ENCODE peak calls at places on chromosomes 12 and 14, in four cellular contexts. J, N, K and P are unnamed samples.

GRCh38 chr12:44842669-44843068 is 33.4 kb downstream of the NELL2 start:
- DNase-seq in J (no peak), K (no peak), N (no peak), P (no peak)

GRCh38 chr12:132352896-132353800 is 23.8 kb upstream of the GALNT9 start:
- DNase-seq in J (peak; percentile 43), K (no peak), N (no peak), P (no peak)

GRCh38 chr14:70662080-70662479 is 20.4 kb downstream of the TTC9 start:
- DNase-seq in K (no peak), J (no peak), N (no peak), P (no peak)

GRCh38 chr14:35406811-35407630 is 2.5 kb upstream of the NFKBIA start:
- DNase-seq in N (no peak), J (no peak), K (peak; percentile 59), P (no peak)

GRCh38 chr14:32564591-32564990 is 235.5 kb downstream of the AKAP6 start:
- DNase-seq in K (peak; percentile 47), J (no peak), N (no peak), P (no peak)

GRCh38 chr12:48999371-49000131 is at the start of gene DDN:
- DNase-seq in K (peak; percentile 52), J (peak; percentile 59), N (peak; percentile 32), P (peak; percentile 76)

GRCh38 chr14:89813485-89814080 is 140.9 kb downstream of the EFCAB11 start:
- DNase-seq in N (no peak), J (no peak), K (peak; percentile 99), P (no peak)

GRCh38 chr12:84913151-84913550 is 552 bp upstream of the SLC6A15 start:
- DNase-seq in N (no peak), J (no peak), K (peak; percentile 1), P (no peak)

GRCh38 chr12:53402871-53403270 is 20.8 kb upstream of the AMHR2 start:
- DNase-seq in K (no peak), N (no peak), J (no peak), P (no peak)

GRCh38 chr12:12705833-12706520 is 10.0 kb upstream of the GPR19 start:
- DNase-seq in K (no peak), N (peak; percentile 81), J (no peak), P (no peak)

GRCh38 chr12:104282109-104282508 is 21.4 kb upstream of the EID3 start:
- DNase-seq in K (peak; percentile 73), J (no peak), N (no peak), P (no peak)

GRCh38 chr12:21330682-21331253 is 3.9 kb downstream of the SLCO1A2 start:
- DNase-seq in N (no peak), J (no peak), K (peak; percentile 4), P (peak; percentile 16)
- H3K9me3 ChIP-seq in N (no peaks in the 10 kb centered on the region), J (peaks cover 18% of the 10 kb centered on the region), K (no peaks in the 10 kb centered on the region), P (peaks cover 43% of the 10 kb centered on the region)

GRCh38 chr14:93797536-93797935 is 9.3 kb upstream of the PRIMA1 start:
- DNase-seq in J (no peak), N (no peak), K (no peak), P (no peak)
- H3K9me3 ChIP-seq in J (no peaks in the 10 kb centered on the region), N (no peaks in the 10 kb centered on the region), K (no peaks in the 10 kb centered on the region), P (no peaks in the 10 kb centered on the region)

GRCh38 chr12:126767334-126767733 is 1499.6 kb upstream of the TMEM132C start:
- DNase-seq in K (no peak), N (no peak), J (no peak), P (no peak)
- H3K9me3 ChIP-seq in K (no peaks in the 10 kb centered on the region), N (no peaks in the 10 kb centered on the region), J (peaks cover 14% of the 10 kb centered on the region), P (peaks cover 5% of the 10 kb centered on the region)

DNA sequence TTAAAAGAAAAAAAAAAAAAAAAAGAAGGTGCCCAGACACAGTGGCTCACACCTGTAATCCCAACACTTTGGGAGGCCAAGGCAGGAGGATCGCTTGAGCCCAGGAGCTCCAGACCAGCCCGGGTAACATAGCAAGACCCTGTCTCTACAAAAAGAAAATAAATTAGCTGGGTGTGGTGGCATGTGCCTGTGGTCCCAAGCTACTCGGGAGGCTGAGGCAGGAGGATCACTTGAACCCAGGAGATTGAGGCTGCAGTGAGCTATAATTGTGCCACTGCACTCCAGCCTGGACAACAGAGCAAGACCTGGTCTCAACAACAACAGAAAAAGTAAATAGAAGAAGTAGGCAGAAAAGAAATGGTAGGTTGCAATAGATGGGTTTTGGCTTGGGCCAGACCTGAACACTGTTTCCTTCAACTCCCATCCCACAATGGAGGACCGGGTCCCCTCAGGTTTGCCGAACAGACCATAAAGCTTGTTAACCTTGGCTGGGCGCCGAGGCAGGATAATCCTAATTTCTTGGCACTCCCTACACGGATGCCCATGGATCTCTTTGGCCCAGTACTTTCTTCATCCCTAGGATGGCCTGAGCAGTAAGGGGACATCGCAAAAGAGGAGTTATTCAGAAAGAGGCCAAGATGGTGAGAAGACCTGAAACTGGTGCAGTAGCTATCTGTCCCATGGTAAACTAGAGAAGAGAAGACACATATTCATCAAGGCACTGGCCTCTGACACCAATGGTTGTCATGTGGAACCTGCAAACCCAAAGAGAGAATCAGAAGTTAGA is 165.5 kb upstream of the CCND2 start:
- DNase-seq in N (no peak), K (no peak), J (no peak), P (no peak)
- H3K9me3 ChIP-seq in N (no peaks in the 10 kb centered on the region), K (no peaks in the 10 kb centered on the region), J (no peaks in the 10 kb centered on the region), P (no peaks in the 10 kb centered on the region)

GRCh38 chr14:36517242-36518030 is 2.6 kb downstream of the NKX2-1 start:
- DNase-seq in J (peak; percentile 55), N (no peak), K (no peak), P (peak; percentile 25)

GRCh38 chr14:36515896-36516718 is 3.9 kb downstream of the NKX2-1 start:
- DNase-seq in K (peak; percentile 52), N (no peak), J (no peak), P (no peak)

GRCh38 chr14:36515105-36515593 is 4.9 kb downstream of the NKX2-1 start:
- DNase-seq in J (no peak), K (no peak), N (no peak), P (no peak)

GRCh38 chr14:36518031-36518585 is 1.9 kb downstream of the NKX2-1 start:
- DNase-seq in N (no peak), J (no peak), K (no peak), P (no peak)

DNA sequence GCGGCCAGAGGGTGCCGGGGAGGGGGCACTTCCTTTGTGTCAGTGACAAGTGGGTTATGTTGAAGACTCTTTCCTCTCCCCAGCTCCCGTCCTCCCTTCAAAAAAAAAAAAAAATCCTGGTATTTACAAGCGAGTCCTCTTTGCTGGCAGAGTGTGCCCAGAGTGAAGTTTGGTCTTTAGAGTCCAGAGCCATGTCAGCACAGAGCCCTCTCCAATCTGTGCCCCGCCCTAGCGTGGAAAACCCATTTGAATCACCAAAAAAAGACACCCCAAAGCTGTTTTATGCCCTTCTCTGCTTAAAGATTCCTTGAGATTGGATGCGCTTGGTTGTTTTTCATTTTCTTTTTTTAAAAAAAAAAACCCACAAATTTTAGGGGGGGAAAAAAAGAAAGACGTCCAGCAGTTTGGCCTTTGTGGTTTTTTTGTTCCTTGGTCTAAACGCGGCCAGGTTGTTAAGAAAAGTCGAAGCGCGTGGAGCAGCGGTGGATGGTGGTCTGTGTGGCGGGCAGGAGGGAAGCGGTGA is 3.3 kb downstream of the NKX2-1 start:
- DNase-seq in K (no peak), N (no peak), J (no peak), P (no peak)
- H3K9me3 ChIP-seq in K (no peaks in the 10 kb centered on the region), N (no peaks in the 10 kb centered on the region), J (no peaks in the 10 kb centered on the region), P (no peaks in the 10 kb centered on the region)

DNA sequence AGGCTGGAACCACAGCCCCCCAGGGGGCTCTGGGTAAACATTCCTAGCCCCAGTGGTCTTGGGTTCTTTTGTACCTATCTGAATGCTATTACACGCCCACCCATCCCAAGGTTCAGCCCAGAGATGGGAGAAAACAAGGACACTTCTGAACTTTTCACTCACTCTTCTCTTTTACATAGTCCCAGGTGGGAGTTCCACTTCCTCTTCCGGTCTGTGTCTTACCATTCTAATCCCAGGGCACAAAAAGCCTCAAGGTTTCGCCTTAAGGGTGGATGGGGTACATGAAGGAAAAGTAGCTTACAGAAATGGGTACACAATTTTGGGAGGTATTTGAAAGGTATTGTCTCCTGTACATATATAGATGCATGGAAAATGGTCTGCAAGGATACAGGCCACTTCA is 79.0 kb downstream of the TMEM30B start:
- DNase-seq in K (no peak), N (no peak), J (no peak), P (no peak)
- H3K9me3 ChIP-seq in K (no peaks in the 10 kb centered on the region), N (no peaks in the 10 kb centered on the region), J (no peaks in the 10 kb centered on the region), P (no peaks in the 10 kb centered on the region)